ENCODE peak calls at places on chromosome 7, in four cellular contexts. One of them, this sample, is unnamed.

GRCh38 chr7:155483245-155483644 is 25.3 kb downstream of the EN2 start:
- DNase-seq in GM12891: no peak
- DNase-seq in GM12878: no peak
- DNase-seq in HL-60: no peak
- DNase-seq in this sample: no peak

GRCh38 chr7:123230147-123230546 is 30.4 kb upstream of the SLC13A1 start:
- DNase-seq in GM12891: no peak
- DNase-seq in GM12878: no peak
- DNase-seq in HL-60: no peak
- DNase-seq in this sample: no peak

GRCh38 chr7:4809091-4809591 is 33.7 kb downstream of the AP5Z1 start:
- DNase-seq in GM12891: no peak
- DNase-seq in GM12878: no peak
- DNase-seq in HL-60: no peak
- DNase-seq in this sample: no peak

GRCh38 chr7:32250494-32251260 is 180.5 kb upstream of the PDE1C start:
- DNase-seq in HL-60: no peak
- DNase-seq in GM12878: no peak
- DNase-seq in GM12891: no peak
- DNase-seq in this sample: no peak

GRCh38 chr7:55641273-55641691 is 69.0 kb upstream of the VOPP1 start:
- DNase-seq in GM12891: peak; percentile 20
- DNase-seq in GM12878: peak; percentile 65
- DNase-seq in HL-60: peak; percentile 12
- DNase-seq in this sample: peak; percentile 23

GRCh38 chr7:107463139-107464078 is 6.4 kb upstream of the GPR22 start:
- DNase-seq in GM12891: no peak
- DNase-seq in GM12878: peak; percentile 19
- DNase-seq in HL-60: no peak
- DNase-seq in this sample: peak; percentile 33

GRCh38 chr7:27112361-27112760 is 9.9 kb upstream of the HOXA2 start:
- DNase-seq in HL-60: no peak
- DNase-seq in GM12878: no peak
- DNase-seq in GM12891: no peak
- DNase-seq in this sample: no peak

GRCh38 chr7:155792315-155792960 is 19.8 kb downstream of the SHH start:
- DNase-seq in HL-60: no peak
- DNase-seq in GM12878: no peak
- DNase-seq in GM12891: no peak
- DNase-seq in this sample: no peak

GRCh38 chr7:76047305-76047810 is 442 bp downstream of the STYXL1 start:
- DNase-seq in GM12891: peak; percentile 39
- DNase-seq in GM12878: no peak
- DNase-seq in HL-60: no peak
- DNase-seq in this sample: peak; percentile 34

GRCh38 chr7:107501593-107501992 is 31.7 kb downstream of the GPR22 start:
- DNase-seq in GM12891: no peak
- DNase-seq in HL-60: no peak
- DNase-seq in GM12878: no peak
- DNase-seq in this sample: peak; percentile 55

GRCh38 chr7:66837661-66838060 is 83.4 kb upstream of the TMEM248 start:
- DNase-seq in GM12878: no peak
- DNase-seq in HL-60: no peak
- DNase-seq in GM12891: no peak
- DNase-seq in this sample: no peak

GRCh38 chr7:13860734-13861133 is 128.7 kb downstream of the ETV1 start:
- DNase-seq in GM12891: no peak
- DNase-seq in HL-60: no peak
- DNase-seq in GM12878: no peak
- DNase-seq in this sample: no peak

GRCh38 chr7:83465643-83466042 is 183.3 kb downstream of the SEMA3E start:
- DNase-seq in HL-60: no peak
- DNase-seq in GM12878: no peak
- DNase-seq in GM12891: no peak
- DNase-seq in this sample: no peak

GRCh38 chr7:27961255-27961654 is 219.3 kb downstream of the JAZF1 start:
- DNase-seq in HL-60: no peak
- DNase-seq in GM12878: no peak
- DNase-seq in GM12891: no peak
- DNase-seq in this sample: no peak

GRCh38 chr7:44257618-44258422 is 57.0 kb downstream of the YKT6 start:
- DNase-seq in GM12891: peak; percentile 84
- DNase-seq in GM12878: peak; percentile 89
- DNase-seq in HL-60: peak; percentile 67
- DNase-seq in this sample: peak; percentile 85

GRCh38 chr7:114879554-114879953 is 42.3 kb upstream of the MDFIC start:
- DNase-seq in HL-60: no peak
- DNase-seq in GM12878: no peak
- DNase-seq in GM12891: no peak
- DNase-seq in this sample: no peak

GRCh38 chr7:40197527-40197926 is 62.7 kb downstream of the SUGCT start:
- DNase-seq in GM12891: no peak
- DNase-seq in GM12878: no peak
- DNase-seq in HL-60: no peak
- DNase-seq in this sample: no peak

GRCh38 chr7:51224811-51225581 is 91.6 kb downstream of the COBL start:
- DNase-seq in GM12891: no peak
- DNase-seq in GM12878: no peak
- DNase-seq in HL-60: no peak
- DNase-seq in this sample: peak; percentile 20

GRCh38 chr7:125357681-125358440 is 428.2 kb upstream of the POT1 start:
- DNase-seq in GM12891: no peak
- DNase-seq in GM12878: no peak
- DNase-seq in HL-60: no peak
- DNase-seq in this sample: no peak

GRCh38 chr7:34309584-34309983 is 348.4 kb upstream of the NPSR1 start:
- DNase-seq in GM12891: no peak
- DNase-seq in HL-60: no peak
- DNase-seq in GM12878: no peak
- DNase-seq in this sample: no peak

GRCh38 chr7:114150704-114151103 is 231.9 kb upstream of the PPP1R3A start:
- DNase-seq in GM12891: no peak
- DNase-seq in HL-60: no peak
- DNase-seq in GM12878: no peak
- DNase-seq in this sample: no peak

GRCh38 chr7:48388922-48389321 is 217.7 kb downstream of the ABCA13 start:
- DNase-seq in HL-60: no peak
- DNase-seq in GM12878: no peak
- DNase-seq in GM12891: no peak
- DNase-seq in this sample: no peak

GRCh38 chr7:48839108-48839507 is 85.2 kb upstream of the CDC14C start:
- DNase-seq in GM12891: no peak
- DNase-seq in HL-60: no peak
- DNase-seq in GM12878: no peak
- DNase-seq in this sample: no peak

DNA sequence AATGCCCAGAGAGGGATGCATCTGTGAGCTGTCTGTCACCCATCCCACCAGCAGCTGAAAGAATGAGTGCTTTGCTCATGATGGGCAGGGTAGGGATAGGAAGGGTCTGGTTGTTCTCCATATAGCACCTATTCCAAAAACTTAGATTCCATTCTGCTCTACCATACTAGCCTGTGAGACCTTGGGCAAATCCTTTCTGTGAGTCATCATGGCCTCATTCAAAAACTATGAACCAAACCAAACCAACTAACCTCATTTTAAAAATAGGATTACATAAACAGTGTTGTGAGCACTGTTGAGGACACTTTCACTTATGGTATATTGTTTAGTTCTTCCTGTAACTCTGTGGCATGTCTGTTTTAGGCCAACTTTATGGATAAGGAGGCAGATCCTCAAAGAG is 30.9 kb upstream of the STEAP4 start:
- DNase-seq in GM12878: no peak
- DNase-seq in GM12891: no peak
- DNase-seq in HL-60: no peak
- DNase-seq in this sample: no peak
- TF ChIP-seq SPI1 in GM12878: no peak
- TF ChIP-seq SPI1 in GM12891: no peak
- TF ChIP-seq SPI1 in HL-60: no peak
- TF ChIP-seq SPI1 in this sample: no peak

GRCh38 chr7:106182904-106183303 is 70.8 kb upstream of the SYPL1 start:
- DNase-seq in GM12878: no peak
- DNase-seq in GM12891: no peak
- DNase-seq in HL-60: no peak
- DNase-seq in this sample: no peak
- TF ChIP-seq SPI1 in GM12878: no peak
- TF ChIP-seq SPI1 in GM12891: no peak
- TF ChIP-seq SPI1 in HL-60: no peak
- TF ChIP-seq SPI1 in this sample: no peak

DNA sequence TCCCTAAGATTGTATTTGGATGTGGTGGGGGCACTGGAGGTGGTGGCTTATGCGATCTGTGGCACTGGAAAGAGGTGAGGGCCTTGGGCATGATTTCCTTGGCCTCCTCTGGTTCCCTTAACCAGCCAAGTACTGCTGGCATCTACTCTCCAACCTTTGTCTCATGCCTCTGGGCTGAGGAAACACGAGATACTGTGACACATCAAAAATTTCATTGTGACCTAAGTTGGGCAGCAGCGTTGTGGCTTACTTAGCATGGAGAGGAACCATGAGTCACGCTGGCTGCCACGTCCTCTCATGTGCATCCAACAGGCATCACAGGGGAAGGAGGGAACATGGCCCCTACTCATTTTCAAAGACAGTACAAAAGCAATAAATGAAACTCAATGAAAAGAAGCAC is 29.7 kb upstream of the GSDME start:
- DNase-seq in HL-60: peak; percentile 90
- DNase-seq in GM12878: no peak
- DNase-seq in GM12891: no peak
- DNase-seq in this sample: no peak
- TF ChIP-seq SPI1 in HL-60: no peak
- TF ChIP-seq SPI1 in GM12878: no peak
- TF ChIP-seq SPI1 in GM12891: no peak
- TF ChIP-seq SPI1 in this sample: no peak

DNA sequence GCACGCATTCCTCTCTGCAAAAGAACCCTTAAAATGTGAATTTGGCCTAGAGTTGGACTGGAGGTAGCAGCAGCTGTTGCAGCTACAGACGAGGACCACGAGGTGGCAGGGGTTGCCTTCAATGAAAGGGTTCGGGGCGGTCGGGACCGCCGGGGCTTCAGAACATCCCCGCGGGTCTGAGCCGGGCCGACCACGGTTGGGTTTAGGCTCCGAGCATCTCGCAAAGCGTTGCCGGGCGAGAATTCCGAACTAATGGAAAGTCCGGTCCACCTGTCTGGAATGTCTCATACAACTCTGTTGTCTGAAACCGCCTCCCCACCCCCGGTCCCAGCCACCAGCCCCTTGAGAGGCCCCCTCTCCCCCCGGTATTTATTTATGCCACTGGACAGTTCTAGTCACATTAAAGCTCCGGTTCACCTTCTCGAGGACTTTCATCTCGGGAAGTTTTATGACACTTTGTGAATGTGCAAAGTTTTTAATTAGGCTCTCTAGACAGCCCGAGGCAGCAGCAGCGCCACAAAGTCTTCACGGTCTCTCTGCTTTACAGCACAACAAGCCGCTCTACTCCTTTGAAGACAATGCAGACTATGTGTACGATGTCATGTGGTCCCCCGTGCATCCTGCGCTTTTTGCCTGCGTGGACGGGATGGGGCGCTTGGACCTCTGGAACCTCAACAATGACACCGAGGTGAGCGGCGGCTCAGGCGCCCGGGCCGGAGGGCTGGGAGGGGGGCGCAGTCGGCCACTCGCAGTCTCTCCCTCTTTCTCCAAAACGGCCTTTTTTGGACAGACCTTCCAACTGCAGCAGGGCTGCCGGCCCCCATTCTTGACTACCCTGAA is 246.2 kb downstream of the SLC25A13 start:
- DNase-seq in HL-60: no peak
- DNase-seq in GM12891: peak; percentile 52
- DNase-seq in GM12878: no peak
- DNase-seq in this sample: peak; percentile 74
- TF ChIP-seq SPI1 in HL-60: no peak
- TF ChIP-seq SPI1 in GM12891: no peak
- TF ChIP-seq SPI1 in GM12878: no peak
- TF ChIP-seq SPI1 in this sample: no peak

DNA sequence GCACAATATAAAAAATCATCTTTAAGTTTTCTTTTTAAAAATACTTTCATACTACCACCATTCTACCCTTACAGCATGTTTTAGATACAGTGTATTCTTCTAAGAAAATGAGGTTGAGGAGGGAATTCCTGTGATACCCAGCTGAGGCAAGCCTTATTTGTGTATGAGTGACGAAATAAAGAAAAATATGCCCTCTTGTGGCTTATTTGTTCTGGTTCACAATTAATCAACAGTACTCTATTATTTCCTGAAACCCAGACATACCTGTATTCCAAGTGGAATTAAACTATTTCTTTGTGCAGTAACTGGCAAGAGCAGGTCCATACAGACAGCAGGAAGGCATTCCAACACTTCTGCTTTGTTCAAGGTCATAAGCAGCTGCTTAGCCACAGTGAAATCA is 4.5 kb upstream of the SEMA3D start:
- DNase-seq in GM12878: no peak
- DNase-seq in GM12891: no peak
- DNase-seq in HL-60: no peak
- DNase-seq in this sample: no peak
- TF ChIP-seq SPI1 in GM12878: no peak
- TF ChIP-seq SPI1 in GM12891: no peak
- TF ChIP-seq SPI1 in HL-60: no peak
- TF ChIP-seq SPI1 in this sample: no peak

DNA sequence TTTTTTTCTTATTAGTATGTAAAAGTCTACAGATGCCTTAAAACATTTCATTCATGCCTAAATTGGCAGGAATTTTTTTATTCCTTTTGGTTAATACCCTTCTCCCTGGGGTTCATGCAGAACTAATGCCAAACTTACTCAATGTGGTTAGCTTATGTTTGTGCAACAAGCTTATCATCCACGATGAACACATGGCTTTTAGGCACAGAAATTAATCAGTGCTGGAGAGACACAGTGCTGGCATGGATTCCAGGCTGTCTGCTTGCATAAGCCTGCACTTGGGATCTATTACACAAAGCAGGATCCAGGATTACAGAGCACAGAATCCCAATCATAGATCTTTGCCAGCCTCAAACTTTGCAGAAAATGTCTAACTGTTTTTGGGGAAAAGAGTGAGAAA is 213.2 kb downstream of the CHRM2 start:
- DNase-seq in GM12878: no peak
- DNase-seq in GM12891: no peak
- DNase-seq in HL-60: no peak
- DNase-seq in this sample: no peak
- TF ChIP-seq SPI1 in GM12878: no peak
- TF ChIP-seq SPI1 in GM12891: no peak
- TF ChIP-seq SPI1 in HL-60: no peak
- TF ChIP-seq SPI1 in this sample: no peak

This sample was measured in K562.